ENCODE peak calls at places on chromosomes 2 and 18, in four cellular contexts. D is left ventricle myocardium inferior, L is hepatocyte, B is WERI-Rb-1. G is an unnamed sample.

GRCh38 chr2:240782886-240783818 is 36.9 kb downstream of the KIF1A start:
- DNase-seq in D (peak; percentile 11), L (no peak), B (no peak), G (no peak)

GRCh38 chr2:182372661-182373060 is 54.2 kb downstream of the PDE1A start:
- DNase-seq in D (no peak), L (peak; percentile 56), B (no peak), G (peak; percentile 83)

GRCh38 chr2:96923810-96924774 is 54.2 kb upstream of the SEMA4C start:
- DNase-seq in D (no peak), L (no peak), B (no peak), G (no peak)

GRCh38 chr2:115083216-115083615 is 640.8 kb downstream of the DPP10 start:
- DNase-seq in D (no peak), L (peak; percentile 5), B (peak; percentile 72), G (peak; percentile 16)

GRCh38 chr2:4272261-4272858 is 569.0 kb downstream of the DCDC2C start:
- DNase-seq in D (no peak), L (no peak), B (no peak), G (no peak)

GRCh38 chr2:38074047-38074774 is 1.7 kb downstream of the CYP1B1 start:
- DNase-seq in D (peak; percentile 29), L (no peak), B (no peak), G (no peak)

GRCh38 chr2:19360881-19361321 is 2.5 kb upstream of the OSR1 start:
- DNase-seq in D (no peak), L (no peak), B (no peak), G (no peak)

GRCh38 chr2:157304811-157305712 is 20.6 kb downstream of the ERMN start:
- DNase-seq in D (no peak), L (no peak), B (peak; percentile 55), G (no peak)

GRCh38 chr2:213065583-213066444 is 85.6 kb downstream of the IKZF2 start:
- DNase-seq in D (peak; percentile 22), L (peak; percentile 37), B (peak; percentile 49), G (no peak)

GRCh38 chr18:51134721-51135120 is 62.8 kb downstream of the MEX3C start:
- DNase-seq in D (no peak), L (no peak), B (no peak), G (no peak)

GRCh38 chr18:58991127-58991798 is 126.6 kb downstream of the ZNF532 start:
- DNase-seq in D (no peak), L (no peak), B (no peak), G (no peak)

GRCh38 chr18:45962461-45962860 is 4.7 kb downstream of the EPG5 start:
- DNase-seq in D (no peak), L (peak; percentile 36), B (no peak), G (peak; percentile 18)

GRCh38 chr2:239247401-239248245 is 153.2 kb downstream of the HDAC4 start:
- DNase-seq in D (no peak), L (no peak), B (no peak), G (no peak)

GRCh38 chr2:238290079-238290478 is 1.7 kb upstream of the PER2 start:
- DNase-seq in D (peak; percentile 33), L (peak; percentile 84), B (peak; percentile 38), G (peak; percentile 93)

GRCh38 chr2:197669077-197669476 is 6.3 kb downstream of the RFTN2 start:
- DNase-seq in D (no peak), L (no peak), B (no peak), G (no peak)

GRCh38 chr2:201507725-201508124 is 56.2 kb downstream of the STRADB start:
- DNase-seq in D (no peak), L (no peak), B (no peak), G (no peak)

GRCh38 chr18:48614005-48614404 is 75.2 kb downstream of the CTIF start:
- DNase-seq in D (no peak), L (no peak), B (no peak), G (no peak)

GRCh38 chr2:201149064-201149820 is 33.3 kb downstream of the CFLAR start:
- DNase-seq in D (no peak), L (peak; percentile 72), B (no peak), G (peak; percentile 80)

GRCh38 chr2:233387667-233388528 is 33.6 kb downstream of the DGKD start:
- DNase-seq in D (peak; percentile 94), L (peak; percentile 82), B (no peak), G (no peak)

GRCh38 chr2:97816411-97816810 is 103.0 kb downstream of the ZAP70 start:
- DNase-seq in D (no peak), L (no peak), B (no peak), G (no peak)

GRCh38 chr18:245282-245847 is 22.5 kb downstream of the THOC1 start:
- DNase-seq in D (no peak), L (no peak), B (no peak), G (no peak)

GRCh38 chr18:71784777-71785176 is 759.4 kb downstream of the CBLN2 start:
- DNase-seq in D (no peak), L (peak; percentile 39), B (peak; percentile 7), G (peak; percentile 3)

GRCh38 chr2:159462961-159463360 is 153.4 kb downstream of the BAZ2B start:
- DNase-seq in D (no peak), L (no peak), B (no peak), G (no peak)
- H3K27ac ChIP-seq in D (no peak overlapping the region), L (no peak overlapping the region), B (no peak overlapping the region), G (no peak overlapping the region)

GRCh38 chr2:126769118-126769517 is 113.2 kb downstream of the GYPC start:
- DNase-seq in D (no peak), L (no peak), B (no peak), G (no peak)
- TF ChIP-seq CTCF in D (no peak), L (no peak), B (peak; percentile 29), G (no peak)

GRCh38 chr2:150482667-150483260 is 4.7 kb downstream of the RND3 start:
- DNase-seq in D (no peak), L (no peak), B (no peak), G (no peak)

GRCh38 chr2:150483532-150483931 is 3.9 kb downstream of the RND3 start:
- DNase-seq in D (no peak), L (no peak), B (no peak), G (no peak)

GRCh38 chr2:150484461-150484931 is 3.0 kb downstream of the RND3 start:
- DNase-seq in D (no peak), L (no peak), B (no peak), G (no peak)

GRCh38 chr2:150485114-150485870 is 2.2 kb downstream of the RND3 start:
- DNase-seq in D (peak; percentile 77), L (peak; percentile 87), B (peak; percentile 58), G (peak; percentile 72)

GRCh38 chr2:150484006-150484405 is 3.5 kb downstream of the RND3 start:
- DNase-seq in D (no peak), L (no peak), B (no peak), G (no peak)
- H3K27ac ChIP-seq in D (peak overlapping the region; percentile 97), L (peak overlapping the region; percentile 99), B (no peak overlapping the region), G (peak overlapping the region; percentile 99)

GRCh38 chr2:172200495-172201085 is 97.9 kb upstream of the DLX2 start:
- DNase-seq in D (no peak), L (no peak), B (peak; percentile 33), G (no peak)
- TF ChIP-seq CTCF in D (peak; percentile 64), L (no peak), B (peak; percentile 60), G (no peak)